ENCODE peak calls at places on chromosomes 11 and 22, in six cellular contexts. J, U, T, Z, N and O are unnamed samples.

GRCh38 chr11:110093407-110094297 is 460 bp downstream of the ZC3H12C start:
- DNase-seq in J (peak; percentile 85), U (peak; percentile 45), T (no peak), Z (peak; percentile 60), N (peak; percentile 12), O (peak; percentile 50)

GRCh38 chr11:122478986-122479385 is 176.5 kb upstream of the UBASH3B start:
- DNase-seq in J (no peak), U (no peak), T (no peak), Z (no peak), N (no peak), O (no peak)

GRCh38 chr11:65440831-65441499 is 18.4 kb downstream of the NEAT1 start:
- DNase-seq in J (no peak), U (peak; percentile 31), T (no peak), Z (no peak), N (no peak), O (no peak)

GRCh38 chr11:8838248-8838647 is 72.7 kb upstream of the AKIP1 start:
- DNase-seq in J (no peak), U (peak; percentile 59), T (no peak), Z (no peak), N (no peak), O (peak; percentile 14)

GRCh38 chr22:50674606-50675552 is 2.3 kb downstream of the SHANK3 start:
- DNase-seq in J (peak; percentile 62), U (no peak), T (no peak), Z (peak; percentile 89), N (no peak), O (no peak)

GRCh38 chr11:65870307-65870658 is 2.3 kb downstream of the EFEMP2 start:
- DNase-seq in J (no peak), U (no peak), T (no peak), Z (no peak), N (no peak), O (no peak)

GRCh38 chr11:1192741-1193325 is 30.0 kb upstream of the MUC5B start:
- DNase-seq in J (no peak), U (no peak), T (no peak), Z (no peak), N (no peak), O (no peak)

GRCh38 chr22:50276143-50276542 is 6.0 kb upstream of the MAPK11 start:
- DNase-seq in J (no peak), U (no peak), T (peak; percentile 39), Z (peak; percentile 55), N (no peak), O (no peak)

GRCh38 chr22:30970356-30970746 is 1.3 kb downstream of the TUG1 start:
- DNase-seq in J (peak; percentile 17), U (no peak), T (no peak), Z (no peak), N (no peak), O (no peak)

GRCh38 chr22:39233736-39234120 is 11.1 kb downstream of the PDGFB start:
- DNase-seq in J (no peak), U (no peak), T (no peak), Z (no peak), N (no peak), O (no peak)

GRCh38 chr22:44924724-44925123 is 85.1 kb downstream of the PHF21B start:
- DNase-seq in J (no peak), U (no peak), T (no peak), Z (no peak), N (no peak), O (peak; percentile 11)

GRCh38 chr11:70434813-70435300 is 36.5 kb downstream of the CTTN start:
- DNase-seq in J (peak; percentile 31), U (no peak), T (no peak), Z (no peak), N (no peak), O (no peak)

GRCh38 chr22:29244785-29245625 is 22.8 kb downstream of the RHBDD3 start:
- DNase-seq in J (no peak), U (no peak), T (no peak), Z (no peak), N (no peak), O (no peak)

GRCh38 chr11:66247295-66247694 is 21.1 kb upstream of the RAB1B start:
- DNase-seq in J (no peak), U (no peak), T (no peak), Z (no peak), N (no peak), O (no peak)

GRCh38 chr11:35974878-35975578 is 31.2 kb downstream of the LDLRAD3 start:
- DNase-seq in J (no peak), U (no peak), T (no peak), Z (no peak), N (no peak), O (no peak)

GRCh38 chr11:100918551-100919500 is 210.8 kb downstream of the PGR start:
- DNase-seq in J (peak; percentile 81), U (peak; percentile 36), T (no peak), Z (no peak), N (peak; percentile 28), O (no peak)

GRCh38 chr11:103532133-103532788 is 423.0 kb downstream of the DYNC2H1 start:
- DNase-seq in J (no peak), U (peak; percentile 67), T (no peak), Z (peak; percentile 56), N (no peak), O (peak; percentile 89)

GRCh38 chr11:129192150-129192549 is at the start of gene ARHGAP32:
- DNase-seq in J (peak; percentile 66), U (no peak), T (no peak), Z (peak; percentile 83), N (no peak), O (no peak)

GRCh38 chr11:21640491-21640890 is 552.4 kb upstream of the ANO5 start:
- DNase-seq in J (no peak), U (no peak), T (no peak), Z (no peak), N (no peak), O (no peak)

GRCh38 chr11:125945797-125946520 is at the start of gene VSIG10L2:
- DNase-seq in J (no peak), U (no peak), T (no peak), Z (no peak), N (no peak), O (no peak)

GRCh38 chr11:46250071-46251052 is 27.1 kb upstream of the CREB3L1 start:
- DNase-seq in J (no peak), U (no peak), T (no peak), Z (no peak), N (no peak), O (peak; percentile 26)

GRCh38 chr22:19849800-19850481 is 4.7 kb downstream of the GNB1L start:
- DNase-seq in J (no peak), U (no peak), T (no peak), Z (peak; percentile 82), N (no peak), O (no peak)

GRCh38 chr11:63999349-64000025 is 13.2 kb downstream of the OTUB1 start:
- DNase-seq in J (no peak), U (peak; percentile 33), T (peak; percentile 46), Z (peak; percentile 94), N (no peak), O (no peak)

GRCh38 chr11:78313898-78314297 is 103.7 kb downstream of the GAB2 start:
- DNase-seq in J (no peak), U (no peak), T (no peak), Z (no peak), N (no peak), O (peak; percentile 8)

GRCh38 chr11:75031224-75031753 is 42.6 kb downstream of the NEU3 start:
- DNase-seq in J (no peak), U (peak; percentile 92), T (no peak), Z (peak; percentile 71), N (no peak), O (peak; percentile 91)

GRCh38 chr11:109071712-109072524 is 350.1 kb upstream of the C11orf87 start:
- DNase-seq in J (no peak), U (no peak), T (no peak), Z (no peak), N (no peak), O (no peak)

GRCh38 chr11:86073948-86074347 is 5.1 kb upstream of the PICALM start:
- DNase-seq in J (no peak), U (no peak), T (no peak), Z (no peak), N (no peak), O (no peak)

GRCh38 chr22:35227248-35227647 is 30.0 kb upstream of the HMGXB4 start:
- DNase-seq in J (no peak), U (no peak), T (no peak), Z (peak; percentile 85), N (no peak), O (no peak)